ENCODE peak calls at places on chromosomes 7 and 10, in eight cellular contexts. One of them, this sample, is unnamed.

GRCh38 chr10:118809821-118810220 is 55.1 kb upstream of the CACUL1 start:
- DNase-seq in endothelial cell: no peak
- DNase-seq in stimulated activated CD4-positive, alpha-beta T cell treated with anti-CD3 and anti-CD28 coated beads, Interleukin-4, amount 100 ng/mL, for 4 hours: no peak
- DNase-seq in RCC 7860: no peak
- DNase-seq in stimulated activated CD8-positive, alpha-beta memory T cell treated with anti-CD3 and anti-CD28 coated beads, Interleukin-15, amount 100 ng/mL, for 1 hour: no peak
- DNase-seq in lung: no peak
- DNase-seq in activated T-helper 1 cell treated with Interleukin-2 at 50 U/mL for 16 hours: no peak
- DNase-seq in GM03348: no peak
- DNase-seq in this sample: no peak

GRCh38 chr7:34080513-34080912 is 175.2 kb downstream of the BMPER start:
- DNase-seq in endothelial cell: no peak
- DNase-seq in stimulated activated CD4-positive, alpha-beta T cell treated with anti-CD3 and anti-CD28 coated beads, Interleukin-4, amount 100 ng/mL, for 4 hours: no peak
- DNase-seq in RCC 7860: no peak
- DNase-seq in stimulated activated CD8-positive, alpha-beta memory T cell treated with anti-CD3 and anti-CD28 coated beads, Interleukin-15, amount 100 ng/mL, for 1 hour: no peak
- DNase-seq in lung: no peak
- DNase-seq in activated T-helper 1 cell treated with Interleukin-2 at 50 U/mL for 16 hours: no peak
- DNase-seq in GM03348: peak
- DNase-seq in this sample: no peak

GRCh38 chr7:130473877-130474276 is 18.0 kb upstream of the MEST start:
- DNase-seq in endothelial cell: no peak
- DNase-seq in stimulated activated CD4-positive, alpha-beta T cell treated with anti-CD3 and anti-CD28 coated beads, Interleukin-4, amount 100 ng/mL, for 4 hours: no peak
- DNase-seq in RCC 7860: no peak
- DNase-seq in stimulated activated CD8-positive, alpha-beta memory T cell treated with anti-CD3 and anti-CD28 coated beads, Interleukin-15, amount 100 ng/mL, for 1 hour: no peak
- DNase-seq in lung: no peak
- DNase-seq in activated T-helper 1 cell treated with Interleukin-2 at 50 U/mL for 16 hours: no peak
- DNase-seq in GM03348: no peak
- DNase-seq in this sample: no peak

GRCh38 chr10:8416192-8416701 is 361.8 kb downstream of the GATA3 start:
- DNase-seq in endothelial cell: no peak
- DNase-seq in stimulated activated CD4-positive, alpha-beta T cell treated with anti-CD3 and anti-CD28 coated beads, Interleukin-4, amount 100 ng/mL, for 4 hours: no peak
- DNase-seq in RCC 7860: peak
- DNase-seq in stimulated activated CD8-positive, alpha-beta memory T cell treated with anti-CD3 and anti-CD28 coated beads, Interleukin-15, amount 100 ng/mL, for 1 hour: no peak
- DNase-seq in lung: no peak
- DNase-seq in activated T-helper 1 cell treated with Interleukin-2 at 50 U/mL for 16 hours: no peak
- DNase-seq in GM03348: no peak
- DNase-seq in this sample: no peak

GRCh38 chr10:6173203-6173602 is 29.5 kb upstream of the PFKFB3 start:
- DNase-seq in endothelial cell: peak
- DNase-seq in stimulated activated CD4-positive, alpha-beta T cell treated with anti-CD3 and anti-CD28 coated beads, Interleukin-4, amount 100 ng/mL, for 4 hours: peak
- DNase-seq in RCC 7860: no peak
- DNase-seq in stimulated activated CD8-positive, alpha-beta memory T cell treated with anti-CD3 and anti-CD28 coated beads, Interleukin-15, amount 100 ng/mL, for 1 hour: no peak
- DNase-seq in lung: no peak
- DNase-seq in activated T-helper 1 cell treated with Interleukin-2 at 50 U/mL for 16 hours: peak
- DNase-seq in GM03348: no peak
- DNase-seq in this sample: no peak

GRCh38 chr7:35894721-35895120 is 93.9 kb downstream of the SEPTIN7 start:
- DNase-seq in endothelial cell: no peak
- DNase-seq in stimulated activated CD4-positive, alpha-beta T cell treated with anti-CD3 and anti-CD28 coated beads, Interleukin-4, amount 100 ng/mL, for 4 hours: no peak
- DNase-seq in RCC 7860: no peak
- DNase-seq in stimulated activated CD8-positive, alpha-beta memory T cell treated with anti-CD3 and anti-CD28 coated beads, Interleukin-15, amount 100 ng/mL, for 1 hour: no peak
- DNase-seq in lung: no peak
- DNase-seq in activated T-helper 1 cell treated with Interleukin-2 at 50 U/mL for 16 hours: no peak
- DNase-seq in GM03348: no peak
- DNase-seq in this sample: no peak

GRCh38 chr7:112336261-112336660 is 114.0 kb upstream of the IFRD1 start:
- DNase-seq in endothelial cell: no peak
- DNase-seq in stimulated activated CD4-positive, alpha-beta T cell treated with anti-CD3 and anti-CD28 coated beads, Interleukin-4, amount 100 ng/mL, for 4 hours: no peak
- DNase-seq in RCC 7860: no peak
- DNase-seq in stimulated activated CD8-positive, alpha-beta memory T cell treated with anti-CD3 and anti-CD28 coated beads, Interleukin-15, amount 100 ng/mL, for 1 hour: no peak
- DNase-seq in lung: no peak
- DNase-seq in activated T-helper 1 cell treated with Interleukin-2 at 50 U/mL for 16 hours: no peak
- DNase-seq in GM03348: no peak
- DNase-seq in this sample: no peak

GRCh38 chr10:92755725-92756124 is 66.0 kb downstream of the HHEX start:
- DNase-seq in endothelial cell: no peak
- DNase-seq in stimulated activated CD4-positive, alpha-beta T cell treated with anti-CD3 and anti-CD28 coated beads, Interleukin-4, amount 100 ng/mL, for 4 hours: no peak
- DNase-seq in RCC 7860: no peak
- DNase-seq in stimulated activated CD8-positive, alpha-beta memory T cell treated with anti-CD3 and anti-CD28 coated beads, Interleukin-15, amount 100 ng/mL, for 1 hour: no peak
- DNase-seq in lung: no peak
- DNase-seq in activated T-helper 1 cell treated with Interleukin-2 at 50 U/mL for 16 hours: no peak
- DNase-seq in GM03348: no peak
- DNase-seq in this sample: no peak

GRCh38 chr10:74121368-74121767 is 29.3 kb downstream of the AP3M1 start:
- DNase-seq in endothelial cell: no peak
- DNase-seq in stimulated activated CD4-positive, alpha-beta T cell treated with anti-CD3 and anti-CD28 coated beads, Interleukin-4, amount 100 ng/mL, for 4 hours: no peak
- DNase-seq in RCC 7860: no peak
- DNase-seq in stimulated activated CD8-positive, alpha-beta memory T cell treated with anti-CD3 and anti-CD28 coated beads, Interleukin-15, amount 100 ng/mL, for 1 hour: no peak
- DNase-seq in lung: no peak
- DNase-seq in activated T-helper 1 cell treated with Interleukin-2 at 50 U/mL for 16 hours: no peak
- DNase-seq in GM03348: no peak
- DNase-seq in this sample: no peak

GRCh38 chr7:151077705-151078232 is 2.8 kb downstream of the FASTK start:
- DNase-seq in endothelial cell: no peak
- DNase-seq in stimulated activated CD4-positive, alpha-beta T cell treated with anti-CD3 and anti-CD28 coated beads, Interleukin-4, amount 100 ng/mL, for 4 hours: no peak
- DNase-seq in RCC 7860: no peak
- DNase-seq in stimulated activated CD8-positive, alpha-beta memory T cell treated with anti-CD3 and anti-CD28 coated beads, Interleukin-15, amount 100 ng/mL, for 1 hour: no peak
- DNase-seq in lung: no peak
- DNase-seq in activated T-helper 1 cell treated with Interleukin-2 at 50 U/mL for 16 hours: no peak
- DNase-seq in GM03348: no peak
- DNase-seq in this sample: peak

GRCh38 chr10:126373982-126374381 is 14.3 kb downstream of the ADAM12 start:
- DNase-seq in endothelial cell: no peak
- DNase-seq in stimulated activated CD4-positive, alpha-beta T cell treated with anti-CD3 and anti-CD28 coated beads, Interleukin-4, amount 100 ng/mL, for 4 hours: no peak
- DNase-seq in RCC 7860: peak
- DNase-seq in stimulated activated CD8-positive, alpha-beta memory T cell treated with anti-CD3 and anti-CD28 coated beads, Interleukin-15, amount 100 ng/mL, for 1 hour: no peak
- DNase-seq in lung: no peak
- DNase-seq in activated T-helper 1 cell treated with Interleukin-2 at 50 U/mL for 16 hours: no peak
- DNase-seq in GM03348: no peak
- DNase-seq in this sample: no peak

GRCh38 chr7:77838929-77839491 is 40.4 kb downstream of the PHTF2 start:
- DNase-seq in endothelial cell: no peak
- DNase-seq in stimulated activated CD4-positive, alpha-beta T cell treated with anti-CD3 and anti-CD28 coated beads, Interleukin-4, amount 100 ng/mL, for 4 hours: no peak
- DNase-seq in RCC 7860: no peak
- DNase-seq in stimulated activated CD8-positive, alpha-beta memory T cell treated with anti-CD3 and anti-CD28 coated beads, Interleukin-15, amount 100 ng/mL, for 1 hour: no peak
- DNase-seq in lung: no peak
- DNase-seq in activated T-helper 1 cell treated with Interleukin-2 at 50 U/mL for 16 hours: no peak
- DNase-seq in GM03348: no peak
- DNase-seq in this sample: no peak

GRCh38 chr7:17304926-17305325 is 6.5 kb downstream of the AHR start:
- DNase-seq in endothelial cell: no peak
- DNase-seq in stimulated activated CD4-positive, alpha-beta T cell treated with anti-CD3 and anti-CD28 coated beads, Interleukin-4, amount 100 ng/mL, for 4 hours: peak
- DNase-seq in RCC 7860: peak
- DNase-seq in stimulated activated CD8-positive, alpha-beta memory T cell treated with anti-CD3 and anti-CD28 coated beads, Interleukin-15, amount 100 ng/mL, for 1 hour: no peak
- DNase-seq in lung: no peak
- DNase-seq in activated T-helper 1 cell treated with Interleukin-2 at 50 U/mL for 16 hours: no peak
- DNase-seq in GM03348: peak
- DNase-seq in this sample: no peak

GRCh38 chr10:88114368-88114767 is 250.9 kb downstream of the PTEN start:
- DNase-seq in endothelial cell: peak
- DNase-seq in stimulated activated CD4-positive, alpha-beta T cell treated with anti-CD3 and anti-CD28 coated beads, Interleukin-4, amount 100 ng/mL, for 4 hours: no peak
- DNase-seq in RCC 7860: no peak
- DNase-seq in stimulated activated CD8-positive, alpha-beta memory T cell treated with anti-CD3 and anti-CD28 coated beads, Interleukin-15, amount 100 ng/mL, for 1 hour: no peak
- DNase-seq in lung: peak
- DNase-seq in activated T-helper 1 cell treated with Interleukin-2 at 50 U/mL for 16 hours: no peak
- DNase-seq in GM03348: no peak
- DNase-seq in this sample: no peak

GRCh38 chr7:111090834-111091233 is at the start of gene LRRN3:
- DNase-seq in endothelial cell: no peak
- DNase-seq in stimulated activated CD4-positive, alpha-beta T cell treated with anti-CD3 and anti-CD28 coated beads, Interleukin-4, amount 100 ng/mL, for 4 hours: peak
- DNase-seq in RCC 7860: no peak
- DNase-seq in stimulated activated CD8-positive, alpha-beta memory T cell treated with anti-CD3 and anti-CD28 coated beads, Interleukin-15, amount 100 ng/mL, for 1 hour: no peak
- DNase-seq in lung: no peak
- DNase-seq in activated T-helper 1 cell treated with Interleukin-2 at 50 U/mL for 16 hours: no peak
- DNase-seq in GM03348: peak
- DNase-seq in this sample: no peak

GRCh38 chr10:101879456-101880189 is 36.0 kb upstream of the KCNIP2 start:
- DNase-seq in endothelial cell: no peak
- DNase-seq in stimulated activated CD4-positive, alpha-beta T cell treated with anti-CD3 and anti-CD28 coated beads, Interleukin-4, amount 100 ng/mL, for 4 hours: no peak
- DNase-seq in RCC 7860: no peak
- DNase-seq in stimulated activated CD8-positive, alpha-beta memory T cell treated with anti-CD3 and anti-CD28 coated beads, Interleukin-15, amount 100 ng/mL, for 1 hour: no peak
- DNase-seq in lung: no peak
- DNase-seq in activated T-helper 1 cell treated with Interleukin-2 at 50 U/mL for 16 hours: no peak
- DNase-seq in GM03348: no peak
- DNase-seq in this sample: no peak

GRCh38 chr7:46943996-46944395 is 637.9 kb downstream of the TNS3 start:
- DNase-seq in endothelial cell: no peak
- DNase-seq in stimulated activated CD4-positive, alpha-beta T cell treated with anti-CD3 and anti-CD28 coated beads, Interleukin-4, amount 100 ng/mL, for 4 hours: no peak
- DNase-seq in RCC 7860: no peak
- DNase-seq in stimulated activated CD8-positive, alpha-beta memory T cell treated with anti-CD3 and anti-CD28 coated beads, Interleukin-15, amount 100 ng/mL, for 1 hour: no peak
- DNase-seq in lung: no peak
- DNase-seq in activated T-helper 1 cell treated with Interleukin-2 at 50 U/mL for 16 hours: no peak
- DNase-seq in GM03348: no peak
- DNase-seq in this sample: no peak

GRCh38 chr10:122981066-122981464 is 864 bp downstream of the PSTK start:
- DNase-seq in endothelial cell: no peak
- DNase-seq in stimulated activated CD4-positive, alpha-beta T cell treated with anti-CD3 and anti-CD28 coated beads, Interleukin-4, amount 100 ng/mL, for 4 hours: no peak
- DNase-seq in RCC 7860: peak
- DNase-seq in stimulated activated CD8-positive, alpha-beta memory T cell treated with anti-CD3 and anti-CD28 coated beads, Interleukin-15, amount 100 ng/mL, for 1 hour: no peak
- DNase-seq in lung: no peak
- DNase-seq in activated T-helper 1 cell treated with Interleukin-2 at 50 U/mL for 16 hours: no peak
- DNase-seq in GM03348: peak
- DNase-seq in this sample: no peak

GRCh38 chr10:73551515-73551914 is 39.6 kb downstream of the USP54 start:
- DNase-seq in endothelial cell: no peak
- DNase-seq in stimulated activated CD4-positive, alpha-beta T cell treated with anti-CD3 and anti-CD28 coated beads, Interleukin-4, amount 100 ng/mL, for 4 hours: no peak
- DNase-seq in RCC 7860: no peak
- DNase-seq in stimulated activated CD8-positive, alpha-beta memory T cell treated with anti-CD3 and anti-CD28 coated beads, Interleukin-15, amount 100 ng/mL, for 1 hour: no peak
- DNase-seq in lung: no peak
- DNase-seq in activated T-helper 1 cell treated with Interleukin-2 at 50 U/mL for 16 hours: no peak
- DNase-seq in GM03348: no peak
- DNase-seq in this sample: no peak

GRCh38 chr10:76197293-76197692 is 765.9 kb downstream of the LRMDA start:
- DNase-seq in endothelial cell: no peak
- DNase-seq in stimulated activated CD4-positive, alpha-beta T cell treated with anti-CD3 and anti-CD28 coated beads, Interleukin-4, amount 100 ng/mL, for 4 hours: no peak
- DNase-seq in RCC 7860: no peak
- DNase-seq in stimulated activated CD8-positive, alpha-beta memory T cell treated with anti-CD3 and anti-CD28 coated beads, Interleukin-15, amount 100 ng/mL, for 1 hour: no peak
- DNase-seq in lung: no peak
- DNase-seq in activated T-helper 1 cell treated with Interleukin-2 at 50 U/mL for 16 hours: no peak
- DNase-seq in GM03348: no peak
- DNase-seq in this sample: no peak

GRCh38 chr7:75993689-75994387 is 557 bp downstream of the TMEM120A start:
- DNase-seq in endothelial cell: peak
- DNase-seq in stimulated activated CD4-positive, alpha-beta T cell treated with anti-CD3 and anti-CD28 coated beads, Interleukin-4, amount 100 ng/mL, for 4 hours: no peak
- DNase-seq in RCC 7860: peak
- DNase-seq in stimulated activated CD8-positive, alpha-beta memory T cell treated with anti-CD3 and anti-CD28 coated beads, Interleukin-15, amount 100 ng/mL, for 1 hour: no peak
- DNase-seq in lung: peak
- DNase-seq in activated T-helper 1 cell treated with Interleukin-2 at 50 U/mL for 16 hours: no peak
- DNase-seq in GM03348: peak
- DNase-seq in this sample: peak

GRCh38 chr10:58502956-58503355 is 9.7 kb upstream of the BICC1 start:
- DNase-seq in endothelial cell: no peak
- DNase-seq in stimulated activated CD4-positive, alpha-beta T cell treated with anti-CD3 and anti-CD28 coated beads, Interleukin-4, amount 100 ng/mL, for 4 hours: no peak
- DNase-seq in RCC 7860: no peak
- DNase-seq in stimulated activated CD8-positive, alpha-beta memory T cell treated with anti-CD3 and anti-CD28 coated beads, Interleukin-15, amount 100 ng/mL, for 1 hour: no peak
- DNase-seq in lung: no peak
- DNase-seq in activated T-helper 1 cell treated with Interleukin-2 at 50 U/mL for 16 hours: no peak
- DNase-seq in GM03348: no peak
- DNase-seq in this sample: no peak

GRCh38 chr10:34549001-34549400 is 266.1 kb downstream of the PARD3 start:
- DNase-seq in endothelial cell: no peak
- DNase-seq in stimulated activated CD4-positive, alpha-beta T cell treated with anti-CD3 and anti-CD28 coated beads, Interleukin-4, amount 100 ng/mL, for 4 hours: no peak
- DNase-seq in RCC 7860: no peak
- DNase-seq in stimulated activated CD8-positive, alpha-beta memory T cell treated with anti-CD3 and anti-CD28 coated beads, Interleukin-15, amount 100 ng/mL, for 1 hour: no peak
- DNase-seq in lung: no peak
- DNase-seq in activated T-helper 1 cell treated with Interleukin-2 at 50 U/mL for 16 hours: no peak
- DNase-seq in GM03348: no peak
- DNase-seq in this sample: no peak

GRCh38 chr7:29330136-29330535 is 135.6 kb downstream of the CHN2 start:
- DNase-seq in endothelial cell: no peak
- DNase-seq in stimulated activated CD4-positive, alpha-beta T cell treated with anti-CD3 and anti-CD28 coated beads, Interleukin-4, amount 100 ng/mL, for 4 hours: no peak
- DNase-seq in RCC 7860: no peak
- DNase-seq in stimulated activated CD8-positive, alpha-beta memory T cell treated with anti-CD3 and anti-CD28 coated beads, Interleukin-15, amount 100 ng/mL, for 1 hour: no peak
- DNase-seq in lung: no peak
- DNase-seq in activated T-helper 1 cell treated with Interleukin-2 at 50 U/mL for 16 hours: no peak
- DNase-seq in GM03348: no peak
- DNase-seq in this sample: no peak

GRCh38 chr10:90138844-90139243 is 437.5 kb downstream of the KIF20B start:
- DNase-seq in endothelial cell: no peak
- DNase-seq in stimulated activated CD4-positive, alpha-beta T cell treated with anti-CD3 and anti-CD28 coated beads, Interleukin-4, amount 100 ng/mL, for 4 hours: no peak
- DNase-seq in RCC 7860: no peak
- DNase-seq in stimulated activated CD8-positive, alpha-beta memory T cell treated with anti-CD3 and anti-CD28 coated beads, Interleukin-15, amount 100 ng/mL, for 1 hour: no peak
- DNase-seq in lung: no peak
- DNase-seq in activated T-helper 1 cell treated with Interleukin-2 at 50 U/mL for 16 hours: no peak
- DNase-seq in GM03348: no peak
- DNase-seq in this sample: no peak